ENCODE peak calls at places on chromosomes 1 and 21, in six cellular contexts. One of them, this sample, is unnamed.

GRCh38 chr1:17875882-17876280 is 120.7 kb downstream of the ACTL8 start:
- DNase-seq in CD8-positive, alpha-beta T cell: no peak
- DNase-seq in naive thymus-derived CD4-positive, alpha-beta T cell: no peak
- DNase-seq in IMR-90: peak; percentile 63
- DNase-seq in MM.1S: no peak
- DNase-seq in small intestine: no peak
- DNase-seq in this sample: no peak

GRCh38 chr21:33608559-33608958 is 20.1 kb upstream of the DONSON start:
- DNase-seq in CD8-positive, alpha-beta T cell: no peak
- DNase-seq in naive thymus-derived CD4-positive, alpha-beta T cell: no peak
- DNase-seq in IMR-90: peak; percentile 65
- DNase-seq in MM.1S: no peak
- DNase-seq in small intestine: no peak
- DNase-seq in this sample: no peak

GRCh38 chr1:63203641-63204040 is 118.7 kb upstream of the FOXD3 start:
- DNase-seq in CD8-positive, alpha-beta T cell: no peak
- DNase-seq in naive thymus-derived CD4-positive, alpha-beta T cell: no peak
- DNase-seq in IMR-90: no peak
- DNase-seq in MM.1S: no peak
- DNase-seq in small intestine: no peak
- DNase-seq in this sample: no peak

GRCh38 chr1:201376464-201377374 is 761 bp downstream of the TNNT2 start:
- DNase-seq in CD8-positive, alpha-beta T cell: no peak
- DNase-seq in naive thymus-derived CD4-positive, alpha-beta T cell: no peak
- DNase-seq in IMR-90: peak; percentile 46
- DNase-seq in MM.1S: peak; percentile 25
- DNase-seq in small intestine: peak; percentile 61
- DNase-seq in this sample: peak; percentile 94

GRCh38 chr1:94734963-94735899 is 84.9 kb upstream of the SLC44A3 start:
- DNase-seq in CD8-positive, alpha-beta T cell: no peak
- DNase-seq in naive thymus-derived CD4-positive, alpha-beta T cell: no peak
- DNase-seq in IMR-90: peak; percentile 80
- DNase-seq in MM.1S: no peak
- DNase-seq in small intestine: peak; percentile 66
- DNase-seq in this sample: peak; percentile 45

GRCh38 chr1:66177483-66177882 is 356.5 kb upstream of the SGIP1 start:
- DNase-seq in CD8-positive, alpha-beta T cell: no peak
- DNase-seq in naive thymus-derived CD4-positive, alpha-beta T cell: no peak
- DNase-seq in IMR-90: no peak
- DNase-seq in MM.1S: no peak
- DNase-seq in small intestine: no peak
- DNase-seq in this sample: no peak

GRCh38 chr1:15343729-15344128 is 66.0 kb upstream of the EFHD2 start:
- DNase-seq in CD8-positive, alpha-beta T cell: no peak
- DNase-seq in naive thymus-derived CD4-positive, alpha-beta T cell: no peak
- DNase-seq in IMR-90: peak; percentile 22
- DNase-seq in MM.1S: no peak
- DNase-seq in small intestine: no peak
- DNase-seq in this sample: no peak

GRCh38 chr1:164774413-164774812 is 215.4 kb downstream of the PBX1 start:
- DNase-seq in CD8-positive, alpha-beta T cell: no peak
- DNase-seq in naive thymus-derived CD4-positive, alpha-beta T cell: no peak
- DNase-seq in IMR-90: no peak
- DNase-seq in MM.1S: no peak
- DNase-seq in small intestine: no peak
- DNase-seq in this sample: no peak

GRCh38 chr21:17793675-17794123 is 25.5 kb downstream of the C21orf91 start:
- DNase-seq in CD8-positive, alpha-beta T cell: no peak
- DNase-seq in naive thymus-derived CD4-positive, alpha-beta T cell: peak; percentile 28
- DNase-seq in IMR-90: peak; percentile 70
- DNase-seq in MM.1S: peak; percentile 78
- DNase-seq in small intestine: peak; percentile 52
- DNase-seq in this sample: no peak

GRCh38 chr1:11338351-11338809 is 65.4 kb downstream of the UBIAD1 start:
- DNase-seq in CD8-positive, alpha-beta T cell: no peak
- DNase-seq in naive thymus-derived CD4-positive, alpha-beta T cell: no peak
- DNase-seq in IMR-90: no peak
- DNase-seq in MM.1S: no peak
- DNase-seq in small intestine: no peak
- DNase-seq in this sample: no peak

GRCh38 chr1:11340248-11340632 is 67.2 kb downstream of the UBIAD1 start:
- DNase-seq in CD8-positive, alpha-beta T cell: no peak
- DNase-seq in naive thymus-derived CD4-positive, alpha-beta T cell: no peak
- DNase-seq in IMR-90: no peak
- DNase-seq in MM.1S: no peak
- DNase-seq in small intestine: no peak
- DNase-seq in this sample: no peak

GRCh38 chr1:11339346-11340247 is 66.6 kb downstream of the UBIAD1 start:
- DNase-seq in CD8-positive, alpha-beta T cell: no peak
- DNase-seq in naive thymus-derived CD4-positive, alpha-beta T cell: no peak
- DNase-seq in IMR-90: no peak
- DNase-seq in MM.1S: no peak
- DNase-seq in small intestine: peak; percentile 77
- DNase-seq in this sample: peak; percentile 79

GRCh38 chr1:11342677-11343076 is 69.7 kb downstream of the UBIAD1 start:
- DNase-seq in CD8-positive, alpha-beta T cell: no peak
- DNase-seq in naive thymus-derived CD4-positive, alpha-beta T cell: no peak
- DNase-seq in IMR-90: no peak
- DNase-seq in MM.1S: no peak
- DNase-seq in small intestine: peak; percentile 53
- DNase-seq in this sample: peak; percentile 54

DNA sequence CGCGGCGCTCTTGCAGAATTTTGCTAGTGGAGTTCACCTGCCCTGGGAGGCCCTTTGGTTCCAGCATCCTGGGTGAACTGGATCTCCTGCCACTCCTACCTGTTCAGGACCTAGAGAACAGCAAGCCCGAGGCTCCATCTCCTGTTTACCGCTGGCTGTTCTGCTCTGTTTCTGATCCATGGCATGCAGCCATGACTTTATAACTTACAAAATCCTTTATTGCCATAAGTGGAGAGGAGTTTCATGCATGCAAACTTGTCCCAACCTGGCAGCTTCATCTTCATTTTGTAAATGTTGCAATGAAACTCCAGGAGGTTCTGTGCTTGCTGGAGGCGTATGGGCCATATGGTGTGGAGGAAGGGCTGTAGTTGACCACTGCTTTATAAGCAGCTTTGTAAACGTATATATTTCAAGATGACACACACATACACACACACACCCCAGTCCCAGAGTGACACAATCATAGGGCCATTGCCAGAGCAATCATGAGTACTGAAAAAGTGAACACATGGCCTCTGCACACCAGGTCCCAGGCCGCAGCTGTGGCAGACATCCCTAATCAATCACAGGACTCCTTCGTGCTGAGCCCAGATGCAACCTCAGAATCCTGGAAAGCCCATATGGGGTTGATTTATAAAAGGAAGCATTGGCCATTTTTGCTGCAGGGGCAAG is 69.0 kb downstream of the UBIAD1 start:
- DNase-seq in CD8-positive, alpha-beta T cell: no peak
- DNase-seq in naive thymus-derived CD4-positive, alpha-beta T cell: no peak
- DNase-seq in IMR-90: peak; percentile 18
- DNase-seq in MM.1S: no peak
- DNase-seq in small intestine: peak; percentile 43
- DNase-seq in this sample: no peak
- H3K27me3 ChIP-seq in CD8-positive, alpha-beta T cell: no peaks in the 10 kb centered on the region
- H3K27me3 ChIP-seq in naive thymus-derived CD4-positive, alpha-beta T cell: no peaks in the 10 kb centered on the region
- H3K27me3 ChIP-seq in IMR-90: peaks cover 44% of the 10 kb centered on the region
- H3K27me3 ChIP-seq in MM.1S: peaks cover 79% of the 10 kb centered on the region
- H3K27me3 ChIP-seq in small intestine: peaks cover 3% of the 10 kb centered on the region
- H3K27me3 ChIP-seq in this sample: no peaks in the 10 kb centered on the region

GRCh38 chr1:210340311-210340710 is 11.6 kb downstream of the HHAT start:
- DNase-seq in CD8-positive, alpha-beta T cell: no peak
- DNase-seq in naive thymus-derived CD4-positive, alpha-beta T cell: no peak
- DNase-seq in IMR-90: no peak
- DNase-seq in MM.1S: no peak
- DNase-seq in small intestine: no peak
- DNase-seq in this sample: no peak

GRCh38 chr1:210339500-210339899 is 10.8 kb downstream of the HHAT start:
- DNase-seq in CD8-positive, alpha-beta T cell: no peak
- DNase-seq in naive thymus-derived CD4-positive, alpha-beta T cell: no peak
- DNase-seq in IMR-90: no peak
- DNase-seq in MM.1S: no peak
- DNase-seq in small intestine: no peak
- DNase-seq in this sample: no peak

GRCh38 chr1:210332719-210333398 is 4.2 kb downstream of the HHAT start:
- DNase-seq in CD8-positive, alpha-beta T cell: no peak
- DNase-seq in naive thymus-derived CD4-positive, alpha-beta T cell: peak; percentile 8
- DNase-seq in IMR-90: no peak
- DNase-seq in MM.1S: peak; percentile 99
- DNase-seq in small intestine: peak; percentile 11
- DNase-seq in this sample: no peak

GRCh38 chr1:210335001-210335400 is 6.3 kb downstream of the HHAT start:
- DNase-seq in CD8-positive, alpha-beta T cell: no peak
- DNase-seq in naive thymus-derived CD4-positive, alpha-beta T cell: no peak
- DNase-seq in IMR-90: no peak
- DNase-seq in MM.1S: no peak
- DNase-seq in small intestine: no peak
- DNase-seq in this sample: no peak

GRCh38 chr1:210336362-210336761 is 7.7 kb downstream of the HHAT start:
- DNase-seq in CD8-positive, alpha-beta T cell: no peak
- DNase-seq in naive thymus-derived CD4-positive, alpha-beta T cell: no peak
- DNase-seq in IMR-90: no peak
- DNase-seq in MM.1S: no peak
- DNase-seq in small intestine: no peak
- DNase-seq in this sample: no peak
- H3K27me3 ChIP-seq in CD8-positive, alpha-beta T cell: no peaks in the 10 kb centered on the region
- H3K27me3 ChIP-seq in naive thymus-derived CD4-positive, alpha-beta T cell: no peaks in the 10 kb centered on the region
- H3K27me3 ChIP-seq in IMR-90: peaks cover 2% of the 10 kb centered on the region
- H3K27me3 ChIP-seq in MM.1S: no peaks in the 10 kb centered on the region
- H3K27me3 ChIP-seq in small intestine: no peaks in the 10 kb centered on the region
- H3K27me3 ChIP-seq in this sample: peaks cover 20% of the 10 kb centered on the region

DNA sequence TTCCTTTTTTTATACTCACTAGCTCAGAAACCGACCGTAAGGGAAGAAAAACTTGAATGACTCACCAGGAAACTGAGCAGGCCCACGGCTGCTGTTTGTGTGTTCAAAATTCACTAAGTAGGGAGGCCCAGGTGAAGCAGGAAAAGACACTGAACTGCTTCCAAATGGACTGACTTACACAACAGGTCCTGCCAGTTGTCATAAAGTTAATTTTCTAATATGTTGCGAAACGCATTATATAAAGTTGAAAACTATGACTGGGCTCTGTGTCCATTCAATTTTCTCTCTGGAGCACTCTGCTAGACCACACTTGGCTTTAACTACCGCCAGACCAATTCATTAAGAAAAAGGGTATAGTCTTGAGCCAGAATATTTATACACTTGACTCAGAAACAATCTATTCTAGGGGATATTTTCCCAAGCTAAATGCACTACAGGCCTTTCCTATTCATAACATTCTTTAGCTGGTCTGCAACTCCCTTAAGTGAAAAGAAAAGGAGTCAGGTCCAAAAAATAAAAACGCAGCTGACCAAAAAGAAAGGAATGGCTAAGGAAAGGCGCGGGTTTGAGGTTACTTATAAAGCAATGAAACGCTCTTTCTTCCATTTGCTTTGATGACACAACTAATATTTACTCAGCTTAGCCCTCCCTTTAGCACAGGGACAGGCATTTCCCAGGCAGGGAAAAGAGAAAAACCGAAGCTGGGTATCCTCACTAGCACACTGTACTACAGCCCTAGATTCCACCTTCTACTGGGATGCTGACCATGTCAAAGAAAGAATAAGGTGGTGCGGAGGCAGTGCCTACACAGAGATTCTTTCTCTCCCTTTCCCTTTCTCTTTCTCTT is 306.3 kb upstream of the ESRRG start:
- DNase-seq in CD8-positive, alpha-beta T cell: no peak
- DNase-seq in naive thymus-derived CD4-positive, alpha-beta T cell: no peak
- DNase-seq in IMR-90: peak; percentile 86
- DNase-seq in MM.1S: no peak
- DNase-seq in small intestine: peak; percentile 67
- DNase-seq in this sample: no peak
- H3K27me3 ChIP-seq in CD8-positive, alpha-beta T cell: no peaks in the 10 kb centered on the region
- H3K27me3 ChIP-seq in naive thymus-derived CD4-positive, alpha-beta T cell: no peaks in the 10 kb centered on the region
- H3K27me3 ChIP-seq in IMR-90: no peaks in the 10 kb centered on the region
- H3K27me3 ChIP-seq in MM.1S: peaks cover 22% of the 10 kb centered on the region
- H3K27me3 ChIP-seq in small intestine: no peaks in the 10 kb centered on the region
- H3K27me3 ChIP-seq in this sample: no peaks in the 10 kb centered on the region

GRCh38 chr1:77281491-77282186 is at the start of gene AK5:
- DNase-seq in CD8-positive, alpha-beta T cell: peak; percentile 35
- DNase-seq in naive thymus-derived CD4-positive, alpha-beta T cell: peak; percentile 46
- DNase-seq in IMR-90: peak; percentile 48
- DNase-seq in MM.1S: no peak
- DNase-seq in small intestine: peak; percentile 5
- DNase-seq in this sample: peak; percentile 87

GRCh38 chr1:77283701-77284425 is 2.0 kb downstream of the AK5 start:
- DNase-seq in CD8-positive, alpha-beta T cell: no peak
- DNase-seq in naive thymus-derived CD4-positive, alpha-beta T cell: no peak
- DNase-seq in IMR-90: peak; percentile 18
- DNase-seq in MM.1S: no peak
- DNase-seq in small intestine: no peak
- DNase-seq in this sample: no peak

GRCh38 chr1:77280962-77281361 is 857 bp upstream of the AK5 start:
- DNase-seq in CD8-positive, alpha-beta T cell: no peak
- DNase-seq in naive thymus-derived CD4-positive, alpha-beta T cell: no peak
- DNase-seq in IMR-90: no peak
- DNase-seq in MM.1S: no peak
- DNase-seq in small intestine: no peak
- DNase-seq in this sample: no peak

GRCh38 chr1:77282866-77283539 is 1.2 kb downstream of the AK5 start:
- DNase-seq in CD8-positive, alpha-beta T cell: no peak
- DNase-seq in naive thymus-derived CD4-positive, alpha-beta T cell: no peak
- DNase-seq in IMR-90: peak; percentile 5
- DNase-seq in MM.1S: no peak
- DNase-seq in small intestine: no peak
- DNase-seq in this sample: peak; percentile 75

DNA sequence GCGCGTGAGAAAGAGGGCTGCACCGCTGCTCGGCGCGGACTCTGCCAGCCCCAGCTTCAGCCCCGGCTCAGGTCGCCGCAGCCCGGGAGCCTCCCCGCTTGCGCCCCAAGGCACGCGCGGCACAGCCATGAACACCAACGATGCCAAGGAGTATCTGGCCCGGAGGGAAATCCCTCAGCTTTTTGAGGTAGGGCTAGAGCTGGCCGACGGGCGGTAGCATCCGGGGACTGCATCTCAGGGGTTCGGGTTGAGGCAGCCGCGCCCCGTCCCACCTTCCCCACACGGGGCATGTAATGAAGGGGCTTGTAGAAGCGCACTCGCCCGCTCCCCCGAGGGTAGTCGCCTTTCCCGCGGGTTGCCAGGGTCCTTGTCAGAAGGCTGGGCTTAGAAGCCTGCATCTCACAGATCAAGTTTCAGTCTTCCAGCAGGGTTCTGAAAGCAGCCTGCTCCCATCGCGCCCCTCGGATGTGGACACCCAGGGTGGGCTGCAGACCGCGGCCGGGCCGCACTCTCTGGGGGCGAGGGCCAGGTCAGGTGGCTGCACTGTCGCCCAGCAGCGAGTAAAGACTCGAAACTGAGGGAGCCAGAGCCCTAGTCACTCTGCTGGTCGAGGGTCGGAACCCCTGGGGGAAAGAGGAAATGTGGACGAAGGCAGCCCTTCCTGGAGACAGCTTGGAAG is 507 bp downstream of the AK5 start:
- DNase-seq in CD8-positive, alpha-beta T cell: peak; percentile 11
- DNase-seq in naive thymus-derived CD4-positive, alpha-beta T cell: peak; percentile 42
- DNase-seq in IMR-90: peak; percentile 35
- DNase-seq in MM.1S: peak; percentile 22
- DNase-seq in small intestine: no peak
- DNase-seq in this sample: peak; percentile 74
- H3K27me3 ChIP-seq in CD8-positive, alpha-beta T cell: no peaks in the 10 kb centered on the region
- H3K27me3 ChIP-seq in naive thymus-derived CD4-positive, alpha-beta T cell: no peaks in the 10 kb centered on the region
- H3K27me3 ChIP-seq in IMR-90: no peaks in the 10 kb centered on the region
- H3K27me3 ChIP-seq in MM.1S: no peaks in the 10 kb centered on the region
- H3K27me3 ChIP-seq in small intestine: peaks cover 7% of the 10 kb centered on the region
- H3K27me3 ChIP-seq in this sample: peaks cover 52% of the 10 kb centered on the region

This sample was measured in H7.